ENCODE peak calls at places on chromosomes 3 and 15, in five cellular contexts. V is lower leg skin, I is Peyer's patch, E is A549, N is ovary. U is an unnamed sample.

GRCh38 chr3:121895121-121895520 is 920 bp downstream of the SLC15A2 start:
- DNase-seq in V (no peak), I (no peak), E (no peak), N (no peak), U (no peak)

GRCh38 chr3:156727519-156728205 is 53.3 kb downstream of the TIPARP start:
- DNase-seq in V (no peak), I (no peak), E (no peak), N (no peak), U (no peak)

GRCh38 chr15:63435416-63435815 is 53.8 kb upstream of the CA12 start:
- DNase-seq in V (no peak), I (no peak), E (no peak), N (no peak), U (no peak)

GRCh38 chr3:188854395-188855149 is 317.2 kb upstream of the TPRG1 start:
- DNase-seq in V (no peak), I (no peak), E (no peak), N (no peak), U (no peak)

GRCh38 chr15:39301589-39301999 is 279.3 kb upstream of the THBS1 start:
- DNase-seq in V (no peak), I (no peak), E (peak), N (no peak), U (no peak)

GRCh38 chr15:83685864-83686263 is 31.9 kb downstream of the ADAMTSL3 start:
- DNase-seq in V (no peak), I (no peak), E (no peak), N (no peak), U (no peak)

GRCh38 chr3:65785065-65785645 is 253.6 kb downstream of the MAGI1 start:
- DNase-seq in V (no peak), I (no peak), E (peak), N (no peak), U (no peak)

GRCh38 chr3:38136272-38136806 is 588 bp downstream of the ACAA1 start:
- DNase-seq in V (no peak), I (peak), E (no peak), N (peak), U (peak)

GRCh38 chr15:49898575-49899283 is 220.3 kb downstream of the ATP8B4 start:
- DNase-seq in V (no peak), I (no peak), E (no peak), N (no peak), U (no peak)

GRCh38 chr15:68658641-68659358 is 80.0 kb downstream of the CORO2B start:
- DNase-seq in V (peak), I (no peak), E (no peak), N (peak), U (no peak)

GRCh38 chr15:70095387-70096214 is 2.1 kb downstream of the TLE3 start:
- DNase-seq in V (peak), I (peak), E (no peak), N (peak), U (peak)

GRCh38 chr15:57323806-57324589 is 52.3 kb upstream of the CGNL1 start:
- DNase-seq in V (no peak), I (peak), E (peak), N (no peak), U (no peak)

GRCh38 chr15:44144193-44144592 is 50.9 kb downstream of the FRMD5 start:
- DNase-seq in V (no peak), I (no peak), E (no peak), N (no peak), U (no peak)

GRCh38 chr3:51388286-51389029 is 2.6 kb upstream of the RBM15B start:
- DNase-seq in V (peak), I (no peak), E (peak), N (no peak), U (peak)

GRCh38 chr3:110736332-110736731 is 335.3 kb upstream of the NECTIN3 start:
- DNase-seq in V (no peak), I (no peak), E (no peak), N (no peak), U (no peak)

GRCh38 chr3:150666167-150666566 is 37.6 kb downstream of the ERICH6 start:
- DNase-seq in V (no peak), I (peak), E (no peak), N (no peak), U (no peak)

GRCh38 chr3:77247817-77248216 is 207.9 kb downstream of the ROBO2 start:
- DNase-seq in V (no peak), I (no peak), E (no peak), N (no peak), U (no peak)

GRCh38 chr3:4983739-4984510 is 4.7 kb downstream of the BHLHE40 start:
- DNase-seq in V (peak), I (peak), E (peak), N (no peak), U (no peak)

GRCh38 chr3:4981160-4981687 is 2.0 kb downstream of the BHLHE40 start:
- DNase-seq in V (no peak), I (no peak), E (peak), N (no peak), U (no peak)

GRCh38 chr3:4981688-4982494 is 2.7 kb downstream of the BHLHE40 start:
- DNase-seq in V (no peak), I (no peak), E (peak), N (no peak), U (peak)

GRCh38 chr3:4984511-4984864 is 5.3 kb downstream of the BHLHE40 start:
- DNase-seq in V (no peak), I (no peak), E (peak), N (no peak), U (no peak)

DNA sequence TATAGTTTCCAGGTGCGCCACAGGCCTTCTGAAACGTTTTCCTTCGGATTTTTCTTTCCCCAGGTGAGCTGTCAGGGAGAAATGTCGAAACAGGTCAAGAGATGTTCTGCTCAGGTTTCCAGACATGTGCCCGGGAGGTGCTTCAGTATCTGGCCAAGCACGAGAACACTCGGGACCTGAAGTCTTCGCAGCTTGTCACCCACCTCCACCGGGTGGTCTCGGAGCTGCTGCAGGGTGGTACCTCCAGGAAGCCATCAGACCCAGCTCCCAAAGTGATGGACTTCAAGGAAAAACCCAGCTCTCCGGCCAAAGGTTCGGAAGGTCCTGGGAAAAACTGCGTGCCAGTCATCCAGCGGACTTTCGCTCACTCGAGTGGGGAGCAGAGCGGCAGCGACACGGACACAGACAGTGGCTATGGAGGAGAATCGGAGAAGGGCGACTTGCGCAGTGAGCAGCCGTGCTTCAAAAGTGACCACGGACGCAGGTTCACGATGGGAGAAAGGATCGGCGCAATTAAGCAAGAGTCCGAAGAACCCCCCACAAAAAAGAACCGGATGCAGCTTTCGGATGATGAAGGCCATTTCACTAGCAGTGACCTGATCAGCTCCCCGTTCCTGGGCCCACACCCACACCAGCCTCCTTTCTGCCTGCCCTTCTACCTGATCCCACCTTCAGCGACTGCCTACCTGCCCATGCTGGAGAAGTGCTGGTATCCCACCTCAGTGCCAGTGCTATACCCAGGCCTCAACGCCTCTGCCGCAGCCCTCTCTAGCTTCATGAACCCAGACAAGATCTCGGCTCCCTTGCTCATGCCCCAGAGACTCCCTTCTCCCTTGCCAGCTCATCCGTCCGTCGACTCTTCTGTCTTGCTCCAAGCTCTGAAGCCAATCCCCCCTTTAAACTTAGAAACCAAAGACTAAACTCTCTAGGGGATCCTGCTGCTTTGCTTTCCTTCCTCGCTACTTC is 3.8 kb downstream of the BHLHE40 start:
- DNase-seq in V (no peak), I (no peak), E (peak), N (no peak), U (peak)
- TF ChIP-seq POLR2A in V (no peak), I (no peak), E (no peak), N (no peak), U (no peak)

GRCh38 chr3:63967675-63968611 is 55.4 kb downstream of the PSMD6 start:
- DNase-seq in V (peak), I (peak), E (no peak), N (peak), U (peak)
- H3K4me3 ChIP-seq in V (no peak), I (peak), E (peak), N (peak), U (no peak)

GRCh38 chr15:31215490-31216209 is 111.0 kb upstream of the KLF13 start:
- DNase-seq in V (peak), I (peak), E (peak), N (peak), U (peak)
- TF ChIP-seq POLR2A in V (no peak), I (peak), E (peak), N (no peak), U (no peak)

DNA sequence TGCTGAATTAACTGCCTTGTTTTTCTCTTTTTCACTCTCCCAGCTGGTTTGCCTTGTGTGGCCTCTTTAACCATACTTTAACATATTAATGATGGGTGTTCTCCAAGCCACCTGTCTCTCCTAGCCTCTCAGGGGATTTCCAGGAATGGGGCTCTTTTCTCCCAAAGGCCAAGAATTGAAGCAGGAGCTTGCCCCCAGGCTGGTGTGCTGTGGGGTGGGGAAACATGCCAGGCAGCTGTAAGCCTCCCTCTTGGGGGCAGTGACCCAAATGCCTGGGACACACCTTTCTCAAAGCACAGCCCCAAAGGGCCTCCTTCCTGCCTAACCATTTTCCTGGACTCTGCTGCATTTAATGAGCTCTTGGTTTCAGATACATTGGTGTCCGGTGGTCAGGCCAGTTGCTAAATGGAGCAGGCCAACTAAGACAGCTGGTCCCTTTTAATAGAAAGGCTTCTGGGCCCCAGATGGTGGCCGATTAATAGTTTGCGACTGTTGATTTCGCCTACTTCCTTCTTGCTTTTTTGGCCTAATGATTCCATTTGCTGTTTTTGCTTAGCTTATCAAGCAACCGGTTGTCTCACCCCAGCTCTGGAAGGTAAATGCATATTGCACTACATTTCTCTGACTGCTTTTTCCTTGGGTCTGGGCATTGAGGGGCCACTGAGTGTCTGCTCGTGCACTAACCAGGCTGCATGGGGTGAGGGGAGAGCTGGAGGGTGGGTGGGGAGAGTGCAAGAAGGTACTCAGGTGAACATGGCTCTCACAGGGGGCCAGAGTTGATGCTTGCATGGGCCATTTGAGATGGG is 5.8 kb downstream of the ALPK3 start:
- DNase-seq in V (peak), I (no peak), E (no peak), N (peak), U (no peak)
- H3K4me3 ChIP-seq in V (no peak), I (no peak), E (no peak), N (no peak), U (no peak)

GRCh38 chr15:78072080-78072892 is 5.2 kb downstream of the TBC1D2B start:
- DNase-seq in V (no peak), I (peak), E (no peak), N (no peak), U (no peak)
- TF ChIP-seq POLR2A in V (no peak), I (peak), E (no peak), N (peak), U (peak)

GRCh38 chr3:94064243-94064642 is 1.4 kb downstream of the NSUN3 start:
- DNase-seq in V (no peak), I (no peak), E (no peak), N (no peak), U (no peak)
- H3K4me3 ChIP-seq in V (no peak), I (no peak), E (peak), N (no peak), U (no peak)

GRCh38 chr3:14410501-14411165 is 8.2 kb downstream of the SLC6A6 start:
- DNase-seq in V (no peak), I (no peak), E (peak), N (no peak), U (peak)
- TF ChIP-seq POLR2A in V (no peak), I (no peak), E (no peak), N (no peak), U (no peak)

GRCh38 chr15:92638291-92638708 is 17.3 kb downstream of the FAM174B start:
- DNase-seq in V (peak), I (no peak), E (no peak), N (peak), U (peak)
- H3K4me3 ChIP-seq in V (no peak), I (no peak), E (no peak), N (no peak), U (no peak)

GRCh38 chr15:67520276-67520975 is 505 bp upstream of the C15orf61 start:
- DNase-seq in V (peak), I (no peak), E (no peak), N (no peak), U (no peak)
- TF ChIP-seq POLR2A in V (no peak), I (no peak), E (no peak), N (no peak), U (no peak)

U was measured in thyroid gland.